ENCODE peak calls at places on chromosome 6, in nine cellular contexts. U, P, V, S, G, C, D, N and Q are unnamed samples. For H3K27me3, the result is how much of the 10 kb centered on the place peaks cover.

GRCh38 chr6:33905081-33905609 is 101.3 kb upstream of the MLN start:
- DNase-seq in U (no peak), P (no peak), V (peak), S (no peak), G (no peak), C (no peak), D (no peak), N (no peak), Q (no peak)

GRCh38 chr6:169782966-169783760 is 31.7 kb downstream of the ERMARD start:
- DNase-seq in U (no peak), P (no peak), V (no peak), S (no peak), G (no peak), C (no peak), D (no peak), N (no peak), Q (no peak)

GRCh38 chr6:161533266-161533665 is 259.4 kb upstream of the AGPAT4 start:
- DNase-seq in U (no peak), P (no peak), V (no peak), S (no peak), G (no peak), C (no peak), D (no peak), N (no peak), Q (no peak)

GRCh38 chr6:18496462-18496861 is 109.3 kb downstream of the RNF144B start:
- DNase-seq in U (no peak), P (no peak), V (no peak), S (peak), G (no peak), C (no peak), D (peak), N (no peak), Q (no peak)

GRCh38 chr6:144415014-144415413 is 129.9 kb downstream of the UTRN start:
- DNase-seq in U (no peak), P (no peak), V (no peak), S (peak), G (no peak), C (no peak), D (peak), N (no peak), Q (no peak)

GRCh38 chr6:28597217-28597835 is 71.6 kb downstream of the GPX5 start:
- DNase-seq in U (no peak), P (no peak), V (no peak), S (peak), G (no peak), C (no peak), D (peak), N (no peak), Q (no peak)

GRCh38 chr6:1792989-1793388 is 183.3 kb downstream of the FOXC1 start:
- DNase-seq in U (no peak), P (peak), V (no peak), S (no peak), G (no peak), C (no peak), D (peak), N (no peak), Q (peak)

GRCh38 chr6:37550436-37550835 is 50.7 kb upstream of the CCDC167 start:
- DNase-seq in U (no peak), P (no peak), V (no peak), S (no peak), G (no peak), C (no peak), D (peak), N (no peak), Q (no peak)

GRCh38 chr6:166325383-166326042 is 16.8 kb downstream of the SFT2D1 start:
- DNase-seq in U (no peak), P (no peak), V (no peak), S (no peak), G (no peak), C (no peak), D (no peak), N (no peak), Q (no peak)

GRCh38 chr6:30556714-30556963 is 350 bp upstream of the GNL1 start:
- DNase-seq in U (peak), P (no peak), V (peak), S (no peak), G (peak), C (peak), D (no peak), N (peak), Q (peak)

GRCh38 chr6:36757206-36757605 is 59.6 kb downstream of the RAB44 start:
- DNase-seq in U (no peak), P (no peak), V (peak), S (peak), G (no peak), C (no peak), D (no peak), N (no peak), Q (no peak)

GRCh38 chr6:29602564-29603361 is 17.8 kb downstream of the OR2H2 start:
- DNase-seq in U (no peak), P (no peak), V (no peak), S (no peak), G (no peak), C (no peak), D (peak), N (no peak), Q (no peak)

GRCh38 chr6:169529931-169530761 is 171.7 kb downstream of the WDR27 start:
- DNase-seq in U (peak), P (peak), V (no peak), S (no peak), G (peak), C (peak), D (peak), N (peak), Q (no peak)

GRCh38 chr6:132919476-132919875 is 105.1 kb downstream of the RPS12 start:
- DNase-seq in U (peak), P (peak), V (no peak), S (peak), G (no peak), C (peak), D (peak), N (peak), Q (peak)

GRCh38 chr6:101722991-101723579 is 329.6 kb downstream of the GRIK2 start:
- DNase-seq in U (no peak), P (no peak), V (no peak), S (peak), G (no peak), C (no peak), D (peak), N (no peak), Q (no peak)

DNA sequence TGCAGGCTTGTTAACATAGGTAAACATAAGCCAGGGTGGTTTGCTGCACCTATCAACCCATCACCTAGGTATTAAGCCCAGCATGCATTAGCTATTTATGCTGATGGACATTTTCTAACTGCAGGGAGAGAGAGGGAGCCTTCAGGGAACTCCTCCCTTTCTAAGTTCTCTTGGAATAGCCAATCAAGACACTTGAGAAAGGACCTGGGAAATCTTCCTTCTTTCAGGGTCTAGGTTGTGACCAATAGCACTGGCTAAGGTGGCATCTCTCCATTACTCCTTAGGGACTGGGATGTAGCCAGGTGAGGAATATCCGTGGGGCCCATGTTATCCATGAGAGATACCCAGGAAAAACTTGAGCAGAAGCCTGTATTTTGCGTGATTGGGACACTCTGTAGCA is 849.6 kb upstream of the MAP3K7 start:
- DNase-seq in U (no peak), P (no peak), V (no peak), S (no peak), G (no peak), C (no peak), D (no peak), N (no peak), Q (no peak)
- H3K27me3 ChIP-seq in U (under half), P (under half), V (under half), S (under half), G (under half), C (under half), D (under half), N (under half), Q (under half)

GRCh38 chr6:11778648-11779307 is at the start of gene ADTRP:
- DNase-seq in U (no peak), P (no peak), V (no peak), S (no peak), G (no peak), C (no peak), D (no peak), N (no peak), Q (no peak)

GRCh38 chr6:11775791-11776409 is 2.7 kb downstream of the ADTRP start:
- DNase-seq in U (no peak), P (no peak), V (no peak), S (no peak), G (no peak), C (no peak), D (no peak), N (no peak), Q (no peak)

GRCh38 chr6:11779308-11780096 is 899 bp upstream of the ADTRP start:
- DNase-seq in U (no peak), P (no peak), V (no peak), S (no peak), G (no peak), C (no peak), D (no peak), N (no peak), Q (no peak)

GRCh38 chr6:11780097-11780428 is 1.5 kb upstream of the ADTRP start:
- DNase-seq in U (no peak), P (no peak), V (no peak), S (no peak), G (no peak), C (no peak), D (no peak), N (no peak), Q (no peak)

GRCh38 chr6:11778042-11778441 is 561 bp downstream of the ADTRP start:
- DNase-seq in U (no peak), P (no peak), V (no peak), S (no peak), G (no peak), C (no peak), D (no peak), N (no peak), Q (no peak)
- H3K27ac ChIP-seq in U (no peak), P (no peak), V (peak), S (no peak), G (no peak), C (no peak), D (no peak), N (no peak), Q (no peak)

DNA sequence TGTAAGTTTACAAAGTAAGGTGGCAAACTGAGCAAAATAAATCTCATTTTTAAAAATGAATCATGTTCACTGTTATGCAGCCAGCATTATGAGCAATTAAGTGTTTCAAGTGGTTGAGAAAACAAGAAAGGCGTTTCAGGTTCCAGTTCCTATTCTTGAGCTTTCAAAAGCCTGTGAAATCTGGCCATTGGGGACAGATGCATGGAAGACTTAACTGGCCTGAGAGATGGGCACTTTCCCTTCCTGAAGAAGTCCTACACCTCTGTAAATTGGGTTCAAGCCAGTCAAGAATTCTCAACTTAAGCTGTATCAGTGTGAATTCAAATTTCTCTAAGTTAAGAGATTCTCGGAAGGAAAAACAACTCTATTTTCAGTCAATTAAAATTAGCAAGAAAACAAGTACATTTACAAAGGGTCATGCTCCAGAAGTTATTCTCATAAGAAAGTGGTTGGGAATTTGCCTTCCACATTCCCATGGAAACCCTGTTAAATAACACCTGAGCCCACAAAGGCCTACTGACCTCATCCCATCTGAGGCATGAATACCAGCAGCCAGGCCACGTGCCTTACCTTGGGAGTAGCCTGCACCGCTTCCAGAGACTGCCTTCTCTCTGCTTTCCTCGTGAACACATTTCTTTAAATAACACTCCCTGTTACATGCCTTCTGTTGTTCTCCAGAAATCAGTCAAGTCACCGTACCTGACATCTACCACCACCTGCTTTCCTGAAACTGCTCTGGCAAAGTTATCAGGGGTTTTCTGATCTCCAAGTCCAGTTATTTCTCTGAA is 19.4 kb downstream of the MAP3K5 start:
- DNase-seq in U (no peak), P (peak), V (no peak), S (no peak), G (no peak), C (no peak), D (no peak), N (no peak), Q (peak)
- TF ChIP-seq POLR2A in U (no peak), P (peak), V (no peak), S (no peak), G (no peak), C (no peak), D (no peak), N (no peak), Q (no peak)

GRCh38 chr6:154187714-154188113 is 148.7 kb downstream of the OPRM1 start:
- DNase-seq in U (no peak), P (no peak), V (no peak), S (no peak), G (no peak), C (no peak), D (no peak), N (no peak), Q (no peak)

DNA sequence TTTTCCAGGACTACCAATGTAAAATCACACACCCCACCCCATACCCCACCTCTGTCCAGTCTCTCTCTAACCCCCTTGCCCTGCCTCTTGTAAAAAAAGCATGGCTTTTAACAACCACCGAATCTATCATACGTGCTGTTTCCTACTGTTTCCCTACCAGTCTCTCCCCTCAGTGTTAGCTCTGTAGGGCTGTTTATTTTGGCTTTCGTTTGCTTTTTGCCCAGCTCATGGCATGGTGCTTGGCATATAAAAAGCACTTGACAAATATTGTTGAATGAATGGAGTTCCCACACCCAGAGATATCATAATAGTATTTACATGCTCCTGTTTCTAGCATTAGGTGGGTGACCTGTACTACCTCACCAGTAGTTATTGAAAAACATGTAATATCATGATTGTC is 148.2 kb downstream of the OPRM1 start:
- DNase-seq in U (no peak), P (no peak), V (no peak), S (no peak), G (no peak), C (no peak), D (no peak), N (no peak), Q (no peak)
- H3K27me3 ChIP-seq in U (under half), P (under half), V (under half), S (under half), G (under half), C (under half), D (under half), N (under half), Q (under half)

GRCh38 chr6:56616967-56617366 is 25.7 kb downstream of the DST start:
- DNase-seq in U (no peak), P (no peak), V (no peak), S (no peak), G (no peak), C (no peak), D (no peak), N (no peak), Q (no peak)
- H3K27ac ChIP-seq in U (no peak), P (no peak), V (no peak), S (no peak), G (no peak), C (no peak), D (no peak), N (no peak), Q (no peak)

GRCh38 chr6:113857565-113858066 is 471 bp downstream of the MARCKS start:
- DNase-seq in U (peak), P (peak), V (no peak), S (no peak), G (peak), C (no peak), D (no peak), N (no peak), Q (peak)
- TF ChIP-seq POLR2A in U (no peak), P (no peak), V (no peak), S (no peak), G (no peak), C (no peak), D (no peak), N (no peak), Q (no peak)